ENCODE peak calls at places on chromosomes 13 and 19, in five cellular contexts. One of them, this sample, is unnamed.

GRCh38 chr19:10517760-10518443 is 655 bp upstream of the S1PR5 start:
- DNase-seq in H1: no peak
- DNase-seq in HepG2: no peak
- DNase-seq in GM12878: no peak
- DNase-seq in NT2/D1: no peak
- DNase-seq in this sample: peak

GRCh38 chr19:11612816-11613511 is 15.7 kb downstream of the ZNF627 start:
- DNase-seq in H1: no peak
- DNase-seq in HepG2: peak
- DNase-seq in GM12878: no peak
- DNase-seq in NT2/D1: no peak
- DNase-seq in this sample: no peak

GRCh38 chr19:3184847-3185481 is 766 bp upstream of the NCLN start:
- DNase-seq in H1: no peak
- DNase-seq in HepG2: no peak
- DNase-seq in GM12878: no peak
- DNase-seq in NT2/D1: no peak
- DNase-seq in this sample: peak

GRCh38 chr19:3986260-3987041 is 1.2 kb upstream of the EEF2 start:
- DNase-seq in H1: no peak
- DNase-seq in HepG2: peak
- DNase-seq in GM12878: peak
- DNase-seq in NT2/D1: no peak
- DNase-seq in this sample: peak

GRCh38 chr13:36418022-36418805 is 14.1 kb upstream of the CCNA1 start:
- DNase-seq in H1: no peak
- DNase-seq in HepG2: no peak
- DNase-seq in GM12878: peak
- DNase-seq in NT2/D1: no peak
- DNase-seq in this sample: no peak

GRCh38 chr19:40510526-40511115 is 43.8 kb downstream of the SPTBN4 start:
- DNase-seq in H1: no peak
- DNase-seq in HepG2: no peak
- DNase-seq in GM12878: no peak
- DNase-seq in NT2/D1: no peak
- DNase-seq in this sample: no peak

GRCh38 chr13:40148103-40148502 is 492.6 kb downstream of the COG6 start:
- DNase-seq in H1: no peak
- DNase-seq in HepG2: no peak
- DNase-seq in GM12878: no peak
- DNase-seq in NT2/D1: no peak
- DNase-seq in this sample: no peak

GRCh38 chr19:31676271-31677004 is 327.2 kb upstream of the TSHZ3 start:
- DNase-seq in H1: peak
- DNase-seq in HepG2: no peak
- DNase-seq in GM12878: no peak
- DNase-seq in NT2/D1: peak
- DNase-seq in this sample: no peak

GRCh38 chr19:9295411-9295849 is 14.2 kb downstream of the ZNF699 start:
- DNase-seq in H1: no peak
- DNase-seq in HepG2: no peak
- DNase-seq in GM12878: no peak
- DNase-seq in NT2/D1: no peak
- DNase-seq in this sample: no peak

GRCh38 chr19:51148571-51148970 is 6.5 kb downstream of the SIGLEC7 start:
- DNase-seq in H1: no peak
- DNase-seq in HepG2: no peak
- DNase-seq in GM12878: no peak
- DNase-seq in NT2/D1: no peak
- DNase-seq in this sample: no peak

GRCh38 chr19:46762245-46762890 is 16.1 kb upstream of the STRN4 start:
- DNase-seq in H1: no peak
- DNase-seq in HepG2: no peak
- DNase-seq in GM12878: no peak
- DNase-seq in NT2/D1: no peak
- DNase-seq in this sample: no peak

GRCh38 chr19:17129377-17129776 is 53.8 kb downstream of the MYO9B start:
- DNase-seq in H1: no peak
- DNase-seq in HepG2: no peak
- DNase-seq in GM12878: no peak
- DNase-seq in NT2/D1: no peak
- DNase-seq in this sample: no peak

DNA sequence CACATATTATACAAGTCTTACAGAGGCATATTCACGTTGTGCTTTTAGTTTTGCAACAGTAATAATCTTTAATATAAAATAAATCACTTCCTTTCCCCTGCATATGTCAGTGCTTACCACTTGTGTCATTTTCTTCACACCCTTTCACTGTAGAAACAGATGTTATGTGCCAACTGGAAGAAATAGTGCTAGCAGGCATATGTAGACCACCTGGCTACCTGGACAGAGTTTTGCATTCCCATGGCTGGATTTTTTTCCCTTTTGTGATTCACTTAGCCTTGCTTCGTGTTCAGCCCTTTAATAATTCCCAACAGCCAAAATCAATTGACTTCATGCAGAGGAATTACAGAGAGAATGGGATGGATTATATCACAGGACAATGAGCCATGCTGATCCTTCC is 399.1 kb upstream of the SPRY2 start:
- DNase-seq in H1: no peak
- DNase-seq in HepG2: no peak
- DNase-seq in GM12878: no peak
- DNase-seq in NT2/D1: no peak
- DNase-seq in this sample: no peak
- TF ChIP-seq SUZ12 in H1: no peak
- TF ChIP-seq SUZ12 in HepG2: no peak
- TF ChIP-seq SUZ12 in GM12878: no peak
- TF ChIP-seq SUZ12 in NT2/D1: no peak
- TF ChIP-seq SUZ12 in this sample: no peak

GRCh38 chr19:18433039-18433691 is 4.8 kb downstream of the ISYNA1 start:
- DNase-seq in H1: no peak
- DNase-seq in HepG2: no peak
- DNase-seq in GM12878: no peak
- DNase-seq in NT2/D1: no peak
- DNase-seq in this sample: no peak
- TF ChIP-seq SUZ12 in H1: no peak
- TF ChIP-seq SUZ12 in HepG2: no peak
- TF ChIP-seq SUZ12 in GM12878: no peak
- TF ChIP-seq SUZ12 in NT2/D1: no peak
- TF ChIP-seq SUZ12 in this sample: no peak

GRCh38 chr19:23867895-23868294 is 46.8 kb upstream of the ZNF726 start:
- DNase-seq in H1: no peak
- DNase-seq in HepG2: no peak
- DNase-seq in GM12878: no peak
- DNase-seq in NT2/D1: no peak
- DNase-seq in this sample: no peak
- TF ChIP-seq SUZ12 in H1: no peak
- TF ChIP-seq SUZ12 in HepG2: no peak
- TF ChIP-seq SUZ12 in GM12878: no peak
- TF ChIP-seq SUZ12 in NT2/D1: no peak
- TF ChIP-seq SUZ12 in this sample: no peak

DNA sequence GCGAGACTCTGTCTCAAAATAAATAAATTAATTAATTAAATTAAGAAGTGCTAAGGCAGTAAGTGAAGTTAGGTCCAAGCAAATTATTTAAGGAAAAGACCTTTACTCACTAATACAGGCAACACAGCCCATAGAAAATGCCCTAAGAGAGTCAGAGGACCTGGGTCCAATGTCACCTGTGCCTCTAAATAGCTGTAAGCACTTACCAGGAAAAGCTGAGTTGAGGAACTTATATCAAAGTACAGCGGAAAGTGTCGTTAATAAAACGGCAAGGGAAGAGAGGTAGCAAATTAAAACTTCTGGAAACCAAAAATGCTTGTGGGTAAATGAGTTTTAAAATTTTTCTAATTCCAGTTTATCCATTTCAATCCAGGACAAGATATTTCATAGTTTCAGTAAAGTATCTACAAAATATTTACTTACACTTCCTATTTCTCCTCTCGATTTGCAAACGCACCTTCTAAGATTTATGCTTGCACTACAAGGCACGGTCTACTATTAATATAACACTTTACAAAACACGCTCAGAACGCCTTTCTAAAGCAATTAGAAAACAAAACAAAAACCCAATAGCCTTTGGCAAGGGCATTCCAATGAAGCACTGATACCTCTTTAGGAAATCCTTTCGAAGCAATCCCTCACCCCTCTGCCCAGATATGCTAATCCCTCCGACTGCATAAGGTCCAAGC is 967 bp downstream of the VPS36 start:
- DNase-seq in H1: no peak
- DNase-seq in HepG2: no peak
- DNase-seq in GM12878: no peak
- DNase-seq in NT2/D1: no peak
- DNase-seq in this sample: no peak
- TF ChIP-seq SUZ12 in H1: no peak
- TF ChIP-seq SUZ12 in HepG2: no peak
- TF ChIP-seq SUZ12 in GM12878: no peak
- TF ChIP-seq SUZ12 in NT2/D1: no peak
- TF ChIP-seq SUZ12 in this sample: no peak

GRCh38 chr13:80141114-80141849 is 199.6 kb downstream of the SPRY2 start:
- DNase-seq in H1: no peak
- DNase-seq in HepG2: no peak
- DNase-seq in GM12878: no peak
- DNase-seq in NT2/D1: no peak
- DNase-seq in this sample: peak
- TF ChIP-seq SUZ12 in H1: no peak
- TF ChIP-seq SUZ12 in HepG2: no peak
- TF ChIP-seq SUZ12 in GM12878: no peak
- TF ChIP-seq SUZ12 in NT2/D1: no peak
- TF ChIP-seq SUZ12 in this sample: no peak

DNA sequence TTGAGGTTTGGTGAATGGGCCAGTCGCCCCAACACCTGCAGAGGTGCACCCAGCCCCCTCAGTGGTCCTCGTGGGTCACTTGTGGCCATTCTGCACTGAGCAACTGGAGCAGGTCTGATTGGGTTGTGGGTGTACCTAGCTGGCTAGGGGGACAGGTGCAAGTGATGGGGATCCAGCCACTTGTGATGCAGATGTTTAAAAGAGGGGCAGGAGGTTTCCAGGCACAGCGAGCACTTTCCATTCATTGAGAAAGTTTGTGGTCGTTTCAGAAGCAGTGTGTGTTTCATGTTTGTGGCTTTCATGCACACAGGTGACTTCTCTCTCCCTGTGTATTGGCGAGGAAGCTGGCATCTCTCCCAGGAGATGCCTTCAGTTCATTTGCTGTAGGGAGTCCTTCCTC is 34.7 kb downstream of the TSSK6 start:
- DNase-seq in H1: no peak
- DNase-seq in HepG2: no peak
- DNase-seq in GM12878: peak
- DNase-seq in NT2/D1: no peak
- DNase-seq in this sample: no peak
- TF ChIP-seq SUZ12 in H1: no peak
- TF ChIP-seq SUZ12 in HepG2: no peak
- TF ChIP-seq SUZ12 in GM12878: no peak
- TF ChIP-seq SUZ12 in NT2/D1: no peak
- TF ChIP-seq SUZ12 in this sample: no peak

DNA sequence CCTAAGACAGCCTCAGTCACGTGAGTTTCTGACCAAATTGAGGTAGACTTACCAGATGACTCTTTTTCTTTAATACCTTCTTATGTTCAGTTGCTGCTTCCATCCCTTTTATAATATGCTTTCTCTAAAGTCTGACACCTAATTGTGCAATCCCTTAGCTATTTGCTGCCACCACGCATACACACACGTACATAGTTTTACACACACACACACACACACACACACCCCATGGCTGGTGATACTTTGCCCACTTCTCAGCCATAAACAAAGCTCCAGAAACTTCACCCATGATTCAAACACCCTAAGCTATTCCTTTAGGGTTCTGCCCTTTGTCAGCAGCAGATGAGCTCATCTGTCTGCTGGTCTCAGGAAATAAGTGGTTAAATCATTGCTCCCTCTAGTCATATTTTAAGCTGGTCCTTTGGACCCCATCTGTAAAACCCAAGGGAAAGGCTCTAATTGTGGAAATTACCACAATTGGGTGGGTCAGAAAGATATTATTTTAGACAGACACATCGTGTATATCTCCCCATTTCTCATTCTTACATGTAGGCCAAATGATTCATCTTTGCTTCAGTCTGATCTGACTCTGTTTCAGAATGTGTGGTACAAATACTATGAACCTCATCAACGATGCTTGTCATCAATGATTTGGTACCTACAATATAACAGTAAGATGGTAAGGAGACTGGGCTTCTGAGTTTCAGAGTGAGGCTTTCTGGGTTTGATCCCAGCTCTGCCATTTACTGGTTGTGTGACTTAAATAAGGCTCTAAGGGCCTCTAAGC is 69.2 kb downstream of the NALCN start:
- DNase-seq in H1: no peak
- DNase-seq in HepG2: no peak
- DNase-seq in GM12878: no peak
- DNase-seq in NT2/D1: no peak
- DNase-seq in this sample: no peak
- TF ChIP-seq SUZ12 in H1: no peak
- TF ChIP-seq SUZ12 in HepG2: no peak
- TF ChIP-seq SUZ12 in GM12878: no peak
- TF ChIP-seq SUZ12 in NT2/D1: no peak
- TF ChIP-seq SUZ12 in this sample: no peak